ENCODE peak calls at places on chromosome 22, in five cellular contexts. D is heart right ventricle, C is ovary, M is AG04450, Z is dorsolateral prefrontal cortex. V is an unnamed sample.

GRCh38 chr22:24141586-24141985 is 39.7 kb upstream of the SUSD2 start:
- DNase-seq in C (no peak), M (no peak), Z (no peak), D (no peak), V (peak; percentile 38)

GRCh38 chr22:22035203-22035602 is 52.6 kb upstream of the TOP3B start:
- DNase-seq in Z (no peak), D (no peak), C (no peak), M (no peak), V (no peak)

GRCh38 chr22:32771761-32772160 is 29.7 kb upstream of the TIMP3 start:
- DNase-seq in D (no peak), M (no peak), Z (no peak), C (no peak), V (no peak)

GRCh38 chr22:32202539-32203180 is 2.2 kb downstream of the RFPL2 start:
- DNase-seq in Z (peak; percentile 53), M (no peak), D (peak; percentile 18), C (no peak), V (peak; percentile 58)

GRCh38 chr22:46694423-46695170 is 43.5 kb downstream of the CERK start:
- DNase-seq in Z (no peak), M (no peak), C (no peak), D (no peak), V (no peak)

GRCh38 chr22:40237241-40237640 is 59.5 kb downstream of the TNRC6B start:
- DNase-seq in C (no peak), Z (no peak), D (no peak), M (no peak), V (no peak)

GRCh38 chr22:44116755-44117684 is 63.7 kb upstream of the PARVG start:
- DNase-seq in D (peak; percentile 27), M (no peak), C (no peak), Z (no peak), V (no peak)

GRCh38 chr22:23781533-23781932 is 5.2 kb upstream of the SMARCB1 start:
- DNase-seq in M (no peak), C (no peak), Z (no peak), D (no peak), V (peak; percentile 80)

GRCh38 chr22:31544481-31545480 is 48.4 kb downstream of the SFI1 start:
- DNase-seq in D (no peak), C (no peak), Z (no peak), M (no peak), V (no peak)

GRCh38 chr22:44353063-44353440 is 40.3 kb upstream of the SHISAL1 start:
- DNase-seq in C (peak; percentile 14), D (no peak), Z (no peak), M (no peak), V (no peak)

GRCh38 chr22:19086944-19087343 is 35.3 kb downstream of the DGCR2 start:
- DNase-seq in D (no peak), Z (no peak), C (no peak), M (no peak), V (no peak)

GRCh38 chr22:46072030-46072881 is 78.1 kb upstream of the PPARA start:
- DNase-seq in M (no peak), C (peak; percentile 66), D (peak; percentile 58), Z (peak; percentile 57), V (no peak)

GRCh38 chr22:40324468-40325305 is 21.6 kb upstream of the ADSL start:
- DNase-seq in D (no peak), Z (no peak), C (no peak), M (no peak), V (no peak)

GRCh38 chr22:48975252-48975780 is 852.4 kb downstream of the BRD1 start:
- DNase-seq in C (no peak), D (no peak), Z (no peak), M (no peak), V (no peak)

GRCh38 chr22:41146573-41146972 is 54.2 kb downstream of the EP300 start:
- DNase-seq in M (no peak), C (no peak), D (no peak), Z (no peak), V (no peak)

GRCh38 chr22:49269928-49270327 is 557.7 kb downstream of the BRD1 start:
- DNase-seq in M (no peak), C (no peak), Z (no peak), D (no peak), V (no peak)

GRCh38 chr22:23305922-23306374 is 125.6 kb downstream of the BCR start:
- DNase-seq in M (no peak), C (peak; percentile 78), Z (peak; percentile 81), D (peak; percentile 63), V (no peak)

GRCh38 chr22:44245867-44246266 is 65.1 kb downstream of the PARVG start:
- DNase-seq in M (no peak), C (no peak), Z (no peak), D (no peak), V (no peak)

GRCh38 chr22:19060356-19061009 is 61.7 kb downstream of the DGCR2 start:
- DNase-seq in Z (peak; percentile 41), M (peak; percentile 20), C (no peak), D (no peak), V (peak; percentile 33)

GRCh38 chr22:44837481-44837880 is 85.1 kb downstream of the ARHGAP8 start:
- DNase-seq in C (no peak), D (no peak), M (no peak), Z (no peak), V (no peak)

GRCh38 chr22:31585161-31585859 is 76.7 kb downstream of the PISD start:
- DNase-seq in M (no peak), Z (no peak), D (no peak), C (no peak), V (no peak)

GRCh38 chr22:48257690-48258065 is 1495.2 kb downstream of the TBC1D22A start:
- DNase-seq in C (no peak), M (no peak), Z (no peak), D (no peak), V (no peak)

GRCh38 chr22:27877501-27877900 is 41.6 kb downstream of the PITPNB start:
- DNase-seq in D (no peak), M (no peak), Z (no peak), C (no peak), V (no peak)

GRCh38 chr22:46229701-46230100 is 20.4 kb downstream of the CDPF1 start:
- DNase-seq in Z (no peak), M (no peak), D (no peak), C (no peak), V (no peak)

GRCh38 chr22:32920032-32920628 is 118.6 kb downstream of the TIMP3 start:
- DNase-seq in Z (no peak), C (peak; percentile 63), D (peak; percentile 60), M (peak; percentile 8), V (no peak)

GRCh38 chr22:33835196-33835788 is 85.0 kb downstream of the LARGE1 start:
- DNase-seq in C (no peak), Z (no peak), M (no peak), D (no peak), V (no peak)

GRCh38 chr22:40482391-40482790 is 112.0 kb downstream of the SGSM3 start:
- DNase-seq in M (no peak), D (no peak), C (no peak), Z (no peak), V (peak; percentile 21)

GRCh38 chr22:20990184-20991180 is 8.4 kb downstream of the LZTR1 start:
- DNase-seq in M (no peak), C (no peak), Z (no peak), D (no peak), V (no peak)

GRCh38 chr22:48748860-48749554 is 1078.7 kb downstream of the BRD1 start:
- DNase-seq in D (no peak), M (no peak), Z (no peak), C (no peak), V (no peak)

GRCh38 chr22:22710719-22711531 is 66.5 kb downstream of the GGTLC2 start:
- DNase-seq in M (no peak), Z (peak; percentile 11), D (peak; percentile 38), C (peak; percentile 70), V (peak; percentile 30)

GRCh38 chr22:19788661-19789225 is 28.2 kb downstream of the TBX1 start:
- DNase-seq in M (no peak), C (peak; percentile 10), Z (no peak), D (no peak), V (no peak)

GRCh38 chr22:32203181-32204105 is 1.4 kb downstream of the RFPL2 start:
- DNase-seq in C (no peak), Z (peak; percentile 45), D (no peak), M (no peak), V (no peak)

GRCh38 chr22:22576244-22576988 is 17.4 kb upstream of the PRAME start:
- DNase-seq in Z (no peak), C (no peak), M (no peak), D (peak; percentile 44), V (peak; percentile 25)

GRCh38 chr22:20243545-20244249 is 24.4 kb downstream of the RTN4R start:
- DNase-seq in M (peak; percentile 38), D (peak; percentile 84), Z (peak; percentile 72), C (peak; percentile 75), V (peak; percentile 53)

DNA sequence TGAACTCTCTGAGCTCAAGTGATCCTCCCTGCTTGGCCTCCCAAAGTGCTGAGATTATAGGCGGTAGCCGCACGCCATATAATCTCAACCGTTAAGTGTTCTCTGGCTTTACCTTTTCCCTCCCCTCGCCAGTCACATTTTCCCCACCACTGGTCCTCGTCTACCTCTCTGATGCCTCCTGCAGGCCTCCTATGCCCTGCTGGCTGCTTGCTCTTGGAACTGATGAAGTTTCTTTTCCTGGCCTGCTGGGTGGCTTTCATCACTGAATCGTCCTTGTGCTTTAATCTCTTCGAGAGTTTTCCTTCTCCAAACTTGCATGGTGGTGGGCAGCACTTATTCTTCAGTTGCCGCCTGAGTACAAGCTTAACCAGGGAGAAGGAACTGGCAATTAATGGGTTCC is 1.4 kb downstream of the C22orf31 start:
- DNase-seq in C (no peak), Z (no peak), M (no peak), D (no peak), V (no peak)
- TF ChIP-seq CTCF in C (no peak), Z (no peak), M (no peak), D (no peak), V (no peak)

GRCh38 chr22:26714971-26715370 is 57.6 kb downstream of the MIAT start:
- DNase-seq in C (no peak), M (no peak), Z (no peak), D (no peak), V (no peak)
- H3K27ac ChIP-seq in C (no peak overlapping the region), M (no peak overlapping the region), Z (no peak overlapping the region), D (no peak overlapping the region), V (no peak overlapping the region)

DNA sequence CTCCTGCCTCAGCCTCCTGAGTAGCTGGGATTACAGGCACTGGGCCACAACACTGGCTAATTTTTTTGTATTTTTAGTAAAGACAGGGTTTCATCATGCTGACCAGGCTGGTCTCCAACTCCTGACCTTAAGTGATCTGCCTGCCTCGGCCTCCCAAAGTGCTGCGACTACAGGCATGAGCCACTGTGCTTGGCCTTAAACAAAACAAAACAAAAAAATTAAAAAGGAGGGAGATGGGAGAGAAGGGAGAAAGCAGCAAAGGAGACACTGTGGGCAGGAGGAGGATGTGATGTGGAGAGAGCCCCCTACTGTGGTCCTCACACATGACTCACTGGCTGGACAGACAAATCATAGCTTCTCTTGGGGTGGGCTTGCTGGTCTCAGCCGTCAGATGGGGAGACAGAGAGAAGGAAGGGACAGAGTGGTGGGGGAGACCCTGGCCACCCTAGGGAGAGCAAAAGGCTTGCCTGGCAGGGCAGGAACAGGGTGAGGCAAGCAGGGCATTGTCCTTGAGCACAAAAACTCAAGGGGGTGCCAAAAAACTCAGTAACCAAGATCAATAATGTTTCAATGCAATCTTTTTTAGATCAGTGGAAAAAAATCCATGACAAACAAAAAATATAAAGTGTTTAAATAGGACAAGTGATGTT is 31.6 kb downstream of the TPST2 start:
- DNase-seq in M (no peak), C (no peak), Z (no peak), D (no peak), V (no peak)
- TF ChIP-seq CTCF in M (peak; percentile 14), C (no peak), Z (no peak), D (no peak), V (no peak)

GRCh38 chr22:39207141-39208012 is 37.4 kb downstream of the PDGFB start:
- DNase-seq in C (no peak), M (no peak), D (no peak), Z (no peak), V (peak; percentile 55)
- H3K27ac ChIP-seq in C (no peak overlapping the region), M (peak overlapping the region; percentile 31), D (no peak overlapping the region), Z (no peak overlapping the region), V (peak overlapping the region; percentile 93)

GRCh38 chr22:17788528-17789378 is 14.5 kb upstream of the BID start:
- DNase-seq in C (no peak), D (no peak), Z (no peak), M (no peak), V (no peak)
- TF ChIP-seq CTCF in C (no peak), D (no peak), Z (no peak), M (peak; percentile 2), V (no peak)

V was measured in RWPE1.